ENCODE peak calls at places on chromosomes 16 and 17, in four cellular contexts. U, Y, L and J are unnamed samples. For H3K79me1, the result is how much of the 10 kb centered on the place peaks cover.

GRCh38 chr17:62670202-62670821 is 42.8 kb downstream of the MRC2 start:
- DNase-seq in U (peak), Y (peak), L (no peak), J (no peak)

GRCh38 chr16:69565611-69566436 is at the start of gene NFAT5:
- DNase-seq in U (peak), Y (peak), L (peak), J (peak)

GRCh38 chr17:9860851-9861250 is 35.1 kb downstream of the GLP2R start:
- DNase-seq in U (no peak), Y (no peak), L (no peak), J (no peak)

GRCh38 chr16:3113765-3114479 is 1.5 kb downstream of the ZNF205 start:
- DNase-seq in U (no peak), Y (no peak), L (peak), J (no peak)

GRCh38 chr17:4719684-4720221 is 9.3 kb downstream of the ARRB2 start:
- DNase-seq in U (no peak), Y (no peak), L (no peak), J (no peak)

GRCh38 chr16:89898201-89898967 is 20.3 kb upstream of the MC1R start:
- DNase-seq in U (no peak), Y (no peak), L (no peak), J (no peak)

GRCh38 chr16:3223913-3224515 is 10.9 kb downstream of the ZNF200 start:
- DNase-seq in U (peak), Y (no peak), L (no peak), J (no peak)

GRCh38 chr17:40538936-40539705 is 26.2 kb downstream of the CCR7 start:
- DNase-seq in U (peak), Y (no peak), L (no peak), J (no peak)

GRCh38 chr17:70017941-70018340 is 57.1 kb upstream of the KCNJ16 start:
- DNase-seq in U (no peak), Y (no peak), L (no peak), J (no peak)

GRCh38 chr16:27193300-27193990 is 9.9 kb upstream of the KDM8 start:
- DNase-seq in U (peak), Y (no peak), L (no peak), J (no peak)

GRCh38 chr16:53518550-53519416 is 15.8 kb upstream of the AKTIP start:
- DNase-seq in U (no peak), Y (no peak), L (no peak), J (no peak)

GRCh38 chr16:26959416-26960009 is 107.2 kb upstream of the C16orf82 start:
- DNase-seq in U (no peak), Y (no peak), L (no peak), J (no peak)

GRCh38 chr16:88773812-88774291 is 11.2 kb downstream of the PIEZO1 start:
- DNase-seq in U (peak), Y (no peak), L (peak), J (no peak)

GRCh38 chr17:78890111-78890897 is 12.7 kb downstream of the CEP295NL start:
- DNase-seq in U (no peak), Y (no peak), L (no peak), J (no peak)

GRCh38 chr17:79083191-79083971 is 8.8 kb downstream of the ENGASE start:
- DNase-seq in U (no peak), Y (no peak), L (no peak), J (no peak)

GRCh38 chr16:51161440-51162195 is 10.5 kb upstream of the SALL1 start:
- DNase-seq in U (no peak), Y (no peak), L (peak), J (no peak)

GRCh38 chr17:5097101-5097834 is 14.4 kb downstream of the ZNF232 start:
- DNase-seq in U (peak), Y (peak), L (no peak), J (peak)

GRCh38 chr17:66432996-66433556 is 130.7 kb downstream of the PRKCA start:
- DNase-seq in U (peak), Y (no peak), L (peak), J (no peak)

GRCh38 chr17:66429680-66430079 is 127.3 kb downstream of the PRKCA start:
- DNase-seq in U (no peak), Y (no peak), L (no peak), J (no peak)

GRCh38 chr17:66432558-66432957 is 130.1 kb downstream of the PRKCA start:
- DNase-seq in U (no peak), Y (no peak), L (no peak), J (no peak)

GRCh38 chr17:66431080-66431795 is 128.8 kb downstream of the PRKCA start:
- DNase-seq in U (no peak), Y (no peak), L (peak), J (no peak)

DNA sequence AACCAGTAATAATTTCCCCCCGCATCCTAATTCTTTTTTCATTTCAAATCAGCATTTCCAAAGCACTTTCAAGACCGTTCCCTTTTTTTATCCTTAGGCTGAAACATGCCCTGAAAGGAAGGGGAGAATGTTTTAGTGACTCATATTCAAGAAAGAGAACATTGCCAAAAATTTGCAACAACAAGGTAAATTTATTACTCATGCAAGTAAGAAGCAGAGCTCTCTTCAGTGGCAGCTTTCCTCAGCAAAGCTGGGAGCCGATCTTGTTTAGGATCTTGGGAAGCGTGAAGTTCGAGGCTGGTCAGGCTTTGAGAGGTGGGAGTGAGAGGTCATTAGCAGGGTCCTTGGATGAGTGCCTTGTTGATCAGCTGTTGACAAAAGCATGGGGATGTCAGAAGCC is 129.5 kb downstream of the PRKCA start:
- DNase-seq in U (no peak), Y (no peak), L (peak), J (no peak)
- H3K79me1 ChIP-seq in U (under half), Y (under half), L (under half), J (under half)

GRCh38 chr16:85799497-85800320 is at the start of the genes COX4I1 and EMC8:
- DNase-seq in U (peak), Y (peak), L (peak), J (peak)
- H3K79me1 ChIP-seq in U (under half), Y (under half), L (under half), J (under half)

GRCh38 chr16:85800321-85800669 is 800 bp downstream of the COX4I1 start:
- DNase-seq in U (no peak), Y (no peak), L (no peak), J (no peak)
- H3K79me1 ChIP-seq in U (under half), Y (under half), L (under half), J (under half)

DNA sequence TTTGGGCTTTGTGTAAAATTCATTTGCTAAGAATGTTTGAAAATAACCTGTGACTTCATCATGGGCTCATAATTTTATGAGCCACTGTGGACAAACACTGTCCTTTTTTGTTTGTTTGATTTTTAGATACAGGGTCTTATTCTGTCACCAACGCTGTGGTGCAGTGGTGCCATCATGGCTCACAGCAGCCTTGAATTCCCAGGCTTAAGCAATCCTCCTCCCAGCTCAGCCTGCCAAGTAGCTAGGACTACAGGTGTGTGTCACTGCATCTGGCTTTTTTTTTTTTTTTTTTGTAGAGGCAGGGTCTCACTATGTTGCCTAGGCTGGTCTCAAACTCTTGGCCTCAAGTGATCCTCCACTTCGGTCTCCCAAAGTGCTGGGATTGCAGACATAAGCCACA is 8.3 kb downstream of the TEX2 start:
- DNase-seq in U (no peak), Y (no peak), L (no peak), J (no peak)
- H3K79me1 ChIP-seq in U (under half), Y (under half), L (under half), J (under half)

GRCh38 chr17:80599546-80600305 is 55.1 kb downstream of the RPTOR start:
- DNase-seq in U (no peak), Y (no peak), L (peak), J (no peak)
- H3K79me1 ChIP-seq in U (under half), Y (under half), L (half or more), J (under half)

GRCh38 chr17:67218385-67218950 is 26.5 kb downstream of the HELZ start:
- DNase-seq in U (no peak), Y (no peak), L (peak), J (no peak)

GRCh38 chr17:67223924-67224323 is 21.1 kb downstream of the HELZ start:
- DNase-seq in U (peak), Y (no peak), L (no peak), J (no peak)

GRCh38 chr17:67216544-67217320 is 28.3 kb downstream of the HELZ start:
- DNase-seq in U (no peak), Y (no peak), L (no peak), J (no peak)

GRCh38 chr17:67217446-67217845 is 27.6 kb downstream of the HELZ start:
- DNase-seq in U (peak), Y (no peak), L (no peak), J (no peak)

GRCh38 chr17:67221062-67221998 is 23.7 kb downstream of the HELZ start:
- DNase-seq in U (peak), Y (no peak), L (peak), J (no peak)
- H3K79me1 ChIP-seq in U (under half), Y (under half), L (under half), J (under half)